ENCODE peak calls at places on chromosome 22, in nine cellular contexts. C, D, K, H, X, S, B, A and O are unnamed samples.

GRCh38 chr22:33467718-33468117 is 409.5 kb upstream of the SYN3 start:
- DNase-seq in S (no peak), H (no peak), X (no peak), C (peak; percentile 26), K (no peak), B (no peak), A (no peak), D (no peak), O (no peak)

GRCh38 chr22:39241632-39242388 is 3.0 kb downstream of the PDGFB start:
- DNase-seq in C (no peak), A (no peak), X (no peak), S (no peak), B (peak; percentile 67), D (no peak), H (no peak), K (peak; percentile 48), O (no peak)

GRCh38 chr22:49765091-49765771 is 62.4 kb downstream of the BRD1 start:
- DNase-seq in S (no peak), H (no peak), K (no peak), A (no peak), B (no peak), D (no peak), C (no peak), X (no peak), O (no peak)

GRCh38 chr22:47826016-47826415 is 1063.6 kb downstream of the TBC1D22A start:
- DNase-seq in C (no peak), H (no peak), D (no peak), A (no peak), X (no peak), B (no peak), S (no peak), K (no peak), O (no peak)

GRCh38 chr22:26466196-26466595 is 17.4 kb downstream of the HPS4 start:
- DNase-seq in X (no peak), D (no peak), C (no peak), H (peak; percentile 17), S (peak; percentile 84), A (no peak), K (no peak), B (no peak), O (no peak)

GRCh38 chr22:23180893-23181762 is 819 bp downstream of the BCR start:
- DNase-seq in K (no peak), A (no peak), X (peak; percentile 54), C (no peak), S (no peak), D (no peak), B (no peak), H (no peak), O (no peak)

GRCh38 chr22:47386812-47387510 is 624.5 kb downstream of the TBC1D22A start:
- DNase-seq in K (no peak), D (no peak), B (no peak), C (no peak), X (no peak), S (no peak), A (no peak), H (no peak), O (no peak)

GRCh38 chr22:18000441-18001039 is 23.8 kb downstream of the MICAL3 start:
- DNase-seq in K (no peak), S (no peak), C (no peak), A (no peak), D (no peak), X (no peak), B (peak; percentile 38), H (no peak), O (peak; percentile 67)

GRCh38 chr22:20204821-20205220 is 54.0 kb upstream of the CCDC188 start:
- DNase-seq in B (no peak), X (no peak), K (no peak), A (no peak), C (no peak), S (peak; percentile 4), D (no peak), H (no peak), O (no peak)

GRCh38 chr22:24583972-24584790 is 8.7 kb downstream of the LRRC75B start:
- DNase-seq in K (no peak), B (no peak), H (no peak), C (no peak), D (no peak), X (no peak), S (no peak), A (no peak), O (no peak)

GRCh38 chr22:25067851-25068421 is 115.4 kb downstream of the KIAA1671 start:
- DNase-seq in D (no peak), S (no peak), H (peak; percentile 82), A (no peak), C (no peak), X (no peak), B (peak; percentile 84), K (peak; percentile 68), O (no peak)

GRCh38 chr22:44659140-44659539 is 42.9 kb upstream of the PRR5 start:
- DNase-seq in K (no peak), C (no peak), S (peak; percentile 57), B (no peak), X (no peak), D (no peak), A (no peak), H (peak; percentile 75), O (no peak)